ENCODE peak calls at places on chromosomes 2 and 18, in six cellular contexts. One of them, this sample, is unnamed.

GRCh38 chr18:72541871-72542690 is 2.1 kb downstream of the CBLN2 start:
- DNase-seq in HCT116: no peak
- DNase-seq in K562: no peak
- DNase-seq in H1: peak; percentile 81
- DNase-seq in HepG2: no peak
- DNase-seq in GM12878: no peak
- DNase-seq in this sample: peak; percentile 60

GRCh38 chr2:174835797-174836255 is 71.6 kb upstream of the CHRNA1 start:
- DNase-seq in HCT116: no peak
- DNase-seq in K562: no peak
- DNase-seq in H1: no peak
- DNase-seq in HepG2: no peak
- DNase-seq in GM12878: no peak
- DNase-seq in this sample: peak; percentile 24

GRCh38 chr2:146229513-146230155 is 1615.2 kb upstream of the ACVR2A start:
- DNase-seq in HCT116: no peak
- DNase-seq in K562: no peak
- DNase-seq in H1: no peak
- DNase-seq in HepG2: no peak
- DNase-seq in GM12878: no peak
- DNase-seq in this sample: no peak

GRCh38 chr2:233413529-233414272 is 59.4 kb downstream of the DGKD start:
- DNase-seq in HCT116: peak; percentile 83
- DNase-seq in K562: no peak
- DNase-seq in H1: peak; percentile 22
- DNase-seq in HepG2: peak; percentile 29
- DNase-seq in GM12878: no peak
- DNase-seq in this sample: no peak

GRCh38 chr2:72133721-72134407 is 13.8 kb downstream of the CYP26B1 start:
- DNase-seq in HCT116: no peak
- DNase-seq in K562: no peak
- DNase-seq in H1: no peak
- DNase-seq in HepG2: no peak
- DNase-seq in GM12878: no peak
- DNase-seq in this sample: no peak

GRCh38 chr2:205465791-205466190 is 216.5 kb upstream of the NRP2 start:
- DNase-seq in HCT116: no peak
- DNase-seq in K562: no peak
- DNase-seq in H1: peak; percentile 47
- DNase-seq in HepG2: no peak
- DNase-seq in GM12878: no peak
- DNase-seq in this sample: peak; percentile 17

GRCh38 chr2:162545254-162545653 is 201.3 kb downstream of the GCA start:
- DNase-seq in HCT116: no peak
- DNase-seq in K562: no peak
- DNase-seq in H1: no peak
- DNase-seq in HepG2: no peak
- DNase-seq in GM12878: no peak
- DNase-seq in this sample: no peak

GRCh38 chr2:240725266-240726060 is 33.8 kb downstream of the AQP12A start:
- DNase-seq in HCT116: no peak
- DNase-seq in K562: no peak
- DNase-seq in H1: no peak
- DNase-seq in HepG2: no peak
- DNase-seq in GM12878: no peak
- DNase-seq in this sample: no peak

GRCh38 chr2:46394649-46395510 is 84.5 kb upstream of the TMEM247 start:
- DNase-seq in HCT116: no peak
- DNase-seq in K562: no peak
- DNase-seq in H1: no peak
- DNase-seq in HepG2: peak; percentile 92
- DNase-seq in GM12878: peak; percentile 4
- DNase-seq in this sample: no peak

GRCh38 chr18:48228301-48228715 is 180.9 kb downstream of the ZBTB7C start:
- DNase-seq in HCT116: no peak
- DNase-seq in K562: no peak
- DNase-seq in H1: no peak
- DNase-seq in HepG2: no peak
- DNase-seq in GM12878: no peak
- DNase-seq in this sample: no peak

GRCh38 chr2:144523606-144524131 is 3.8 kb upstream of the ZEB2 start:
- DNase-seq in HCT116: no peak
- DNase-seq in K562: peak; percentile 40
- DNase-seq in H1: peak; percentile 69
- DNase-seq in HepG2: no peak
- DNase-seq in GM12878: no peak
- DNase-seq in this sample: peak; percentile 56

GRCh38 chr2:201444676-201445441 is 6.4 kb downstream of the TRAK2 start:
- DNase-seq in HCT116: no peak
- DNase-seq in K562: no peak
- DNase-seq in H1: no peak
- DNase-seq in HepG2: no peak
- DNase-seq in GM12878: no peak
- DNase-seq in this sample: no peak

GRCh38 chr2:200364620-200365019 is 58.1 kb downstream of the SPATS2L start:
- DNase-seq in HCT116: no peak
- DNase-seq in K562: no peak
- DNase-seq in H1: no peak
- DNase-seq in HepG2: no peak
- DNase-seq in GM12878: no peak
- DNase-seq in this sample: no peak

GRCh38 chr2:19706332-19706731 is 195.5 kb downstream of the TTC32 start:
- DNase-seq in HCT116: no peak
- DNase-seq in K562: no peak
- DNase-seq in H1: no peak
- DNase-seq in HepG2: no peak
- DNase-seq in GM12878: no peak
- DNase-seq in this sample: no peak

GRCh38 chr18:41324020-41324791 is 630.8 kb upstream of the PIK3C3 start:
- DNase-seq in HCT116: no peak
- DNase-seq in K562: no peak
- DNase-seq in H1: no peak
- DNase-seq in HepG2: no peak
- DNase-seq in GM12878: no peak
- DNase-seq in this sample: no peak

GRCh38 chr2:181165199-181165868 is 184.9 kb downstream of the UBE2E3 start:
- DNase-seq in HCT116: no peak
- DNase-seq in K562: no peak
- DNase-seq in H1: no peak
- DNase-seq in HepG2: no peak
- DNase-seq in GM12878: no peak
- DNase-seq in this sample: no peak

GRCh38 chr2:127235082-127235702 is 15.1 kb upstream of the CYP27C1 start:
- DNase-seq in HCT116: no peak
- DNase-seq in K562: no peak
- DNase-seq in H1: no peak
- DNase-seq in HepG2: no peak
- DNase-seq in GM12878: no peak
- DNase-seq in this sample: no peak

GRCh38 chr2:27408601-27409320 is 630 bp downstream of the PPM1G start:
- DNase-seq in HCT116: no peak
- DNase-seq in K562: peak; percentile 40
- DNase-seq in H1: no peak
- DNase-seq in HepG2: no peak
- DNase-seq in GM12878: no peak
- DNase-seq in this sample: no peak

GRCh38 chr2:179106342-179107178 is 56.6 kb upstream of the CCDC141 start:
- DNase-seq in HCT116: peak; percentile 83
- DNase-seq in K562: no peak
- DNase-seq in H1: no peak
- DNase-seq in HepG2: peak; percentile 83
- DNase-seq in GM12878: peak; percentile 56
- DNase-seq in this sample: no peak

GRCh38 chr2:215528555-215528954 is 92.7 kb upstream of the FN1 start:
- DNase-seq in HCT116: no peak
- DNase-seq in K562: no peak
- DNase-seq in H1: no peak
- DNase-seq in HepG2: peak; percentile 64
- DNase-seq in GM12878: no peak
- DNase-seq in this sample: no peak

GRCh38 chr2:105373344-105373781 is 25.5 kb downstream of the FHL2 start:
- DNase-seq in HCT116: no peak
- DNase-seq in K562: no peak
- DNase-seq in H1: no peak
- DNase-seq in HepG2: peak; percentile 35
- DNase-seq in GM12878: no peak
- DNase-seq in this sample: no peak

GRCh38 chr2:237885931-237886701 is 26.7 kb downstream of the RAMP1 start:
- DNase-seq in HCT116: no peak
- DNase-seq in K562: no peak
- DNase-seq in H1: no peak
- DNase-seq in HepG2: no peak
- DNase-seq in GM12878: no peak
- DNase-seq in this sample: no peak

GRCh38 chr18:22609642-22610041 is 191.9 kb upstream of the CTAGE1 start:
- DNase-seq in HCT116: no peak
- DNase-seq in K562: no peak
- DNase-seq in H1: no peak
- DNase-seq in HepG2: peak; percentile 16
- DNase-seq in GM12878: no peak
- DNase-seq in this sample: no peak

GRCh38 chr18:79528846-79529245 is 133.1 kb downstream of the NFATC1 start:
- DNase-seq in HCT116: peak; percentile 21
- DNase-seq in K562: peak; percentile 75
- DNase-seq in H1: peak; percentile 92
- DNase-seq in HepG2: peak; percentile 36
- DNase-seq in GM12878: no peak
- DNase-seq in this sample: peak; percentile 81
- TF ChIP-seq ATF3 in HCT116: no peak
- TF ChIP-seq ATF3 in K562: no peak
- TF ChIP-seq ATF3 in H1: no peak
- TF ChIP-seq ATF3 in HepG2: no peak
- TF ChIP-seq ATF3 in GM12878: no peak
- TF ChIP-seq ATF3 in this sample: no peak

GRCh38 chr18:78618726-78619125 is 360.9 kb upstream of the SALL3 start:
- DNase-seq in HCT116: no peak
- DNase-seq in K562: no peak
- DNase-seq in H1: no peak
- DNase-seq in HepG2: no peak
- DNase-seq in GM12878: no peak
- DNase-seq in this sample: no peak

GRCh38 chr18:78621141-78621540 is 358.5 kb upstream of the SALL3 start:
- DNase-seq in HCT116: no peak
- DNase-seq in K562: no peak
- DNase-seq in H1: no peak
- DNase-seq in HepG2: no peak
- DNase-seq in GM12878: no peak
- DNase-seq in this sample: no peak

GRCh38 chr18:78622251-78622953 is 357.2 kb upstream of the SALL3 start:
- DNase-seq in HCT116: no peak
- DNase-seq in K562: no peak
- DNase-seq in H1: no peak
- DNase-seq in HepG2: no peak
- DNase-seq in GM12878: no peak
- DNase-seq in this sample: no peak

GRCh38 chr18:78620326-78620725 is 359.3 kb upstream of the SALL3 start:
- DNase-seq in HCT116: no peak
- DNase-seq in K562: no peak
- DNase-seq in H1: no peak
- DNase-seq in HepG2: no peak
- DNase-seq in GM12878: no peak
- DNase-seq in this sample: no peak

DNA sequence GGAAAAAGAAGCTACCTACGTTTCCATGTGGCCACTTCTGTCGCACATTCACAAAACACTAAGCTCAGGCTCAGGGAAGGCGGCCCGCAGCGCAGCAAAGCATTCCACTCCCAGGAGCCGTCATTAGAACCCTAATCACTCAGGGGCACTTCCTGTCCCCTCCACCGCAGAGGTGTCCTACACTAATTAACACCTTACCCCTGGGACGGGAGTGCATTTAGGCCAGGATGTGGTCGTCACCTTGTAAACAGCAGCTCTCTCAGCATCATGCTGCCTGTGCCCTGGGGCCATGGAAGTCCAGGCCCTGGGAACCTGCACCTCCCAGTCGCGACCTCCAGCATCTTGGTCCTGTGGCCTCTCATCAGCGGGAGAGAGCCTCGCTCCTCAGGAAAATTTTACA is 359.8 kb upstream of the SALL3 start:
- DNase-seq in HCT116: no peak
- DNase-seq in K562: no peak
- DNase-seq in H1: no peak
- DNase-seq in HepG2: no peak
- DNase-seq in GM12878: no peak
- DNase-seq in this sample: no peak
- TF ChIP-seq ATF3 in HCT116: no peak
- TF ChIP-seq ATF3 in K562: no peak
- TF ChIP-seq ATF3 in H1: no peak
- TF ChIP-seq ATF3 in HepG2: no peak
- TF ChIP-seq ATF3 in GM12878: no peak
- TF ChIP-seq ATF3 in this sample: no peak

DNA sequence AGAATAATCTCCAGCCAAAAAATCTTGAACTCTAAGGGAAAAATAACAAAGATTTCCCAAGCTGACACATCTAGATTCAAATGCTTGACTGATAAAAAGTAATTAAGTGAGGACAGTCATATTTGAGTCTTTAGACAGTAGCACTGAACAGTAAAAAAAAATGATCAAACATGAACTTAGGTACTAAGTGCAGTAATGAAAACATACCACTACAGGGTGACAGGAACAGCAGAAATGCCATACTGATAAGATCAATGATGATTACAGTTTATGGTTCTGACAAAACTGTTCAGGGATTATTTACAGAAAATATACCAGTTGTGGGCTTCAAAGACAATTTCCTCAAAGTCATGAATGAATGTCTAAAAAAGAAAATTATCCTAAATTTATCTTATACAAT is 80.3 kb downstream of the OSBPL1A start:
- DNase-seq in HCT116: no peak
- DNase-seq in K562: no peak
- DNase-seq in H1: no peak
- DNase-seq in HepG2: no peak
- DNase-seq in GM12878: no peak
- DNase-seq in this sample: no peak
- TF ChIP-seq ATF3 in HCT116: no peak
- TF ChIP-seq ATF3 in K562: no peak
- TF ChIP-seq ATF3 in H1: no peak
- TF ChIP-seq ATF3 in HepG2: no peak
- TF ChIP-seq ATF3 in GM12878: no peak
- TF ChIP-seq ATF3 in this sample: no peak

DNA sequence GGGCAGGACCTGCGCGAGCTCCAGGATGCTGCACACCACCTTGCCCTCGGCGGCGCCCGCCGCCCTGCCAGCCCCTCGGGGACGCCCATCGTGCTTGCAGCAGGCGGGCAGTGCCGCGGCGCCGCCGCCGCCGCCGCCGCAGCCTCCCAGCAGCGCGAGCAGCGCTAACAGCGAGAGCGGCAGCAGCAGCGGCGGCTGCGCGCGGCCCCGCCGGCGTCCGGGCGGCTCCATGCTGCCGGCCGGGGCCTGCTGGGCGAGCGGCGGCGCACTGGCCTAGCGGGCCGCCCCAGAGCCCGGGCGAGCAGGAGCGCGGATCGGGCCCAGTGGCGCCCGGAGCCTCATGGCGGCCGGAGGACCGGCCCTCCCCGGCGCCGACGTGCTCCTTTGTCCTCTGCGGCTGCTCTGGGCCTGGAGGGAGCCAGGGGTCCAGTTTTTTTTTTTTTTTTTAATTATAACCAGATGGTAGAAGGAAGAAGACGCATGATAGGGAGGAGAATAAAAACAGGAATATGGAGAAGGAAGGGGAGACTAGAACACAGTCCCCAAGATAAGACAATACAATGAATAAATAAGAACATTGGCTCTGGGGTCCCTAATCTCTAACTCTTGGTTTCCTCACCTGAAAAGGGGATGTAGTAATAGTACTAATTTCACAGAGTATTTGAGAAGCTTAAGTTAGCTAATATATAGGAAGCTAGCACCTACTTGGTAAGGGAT is 17.1 kb upstream of the ANKRD62 start:
- DNase-seq in HCT116: no peak
- DNase-seq in K562: peak; percentile 49
- DNase-seq in H1: no peak
- DNase-seq in HepG2: no peak
- DNase-seq in GM12878: no peak
- DNase-seq in this sample: peak; percentile 54
- TF ChIP-seq ATF3 in HCT116: no peak
- TF ChIP-seq ATF3 in K562: no peak
- TF ChIP-seq ATF3 in H1: no peak
- TF ChIP-seq ATF3 in HepG2: no peak
- TF ChIP-seq ATF3 in GM12878: no peak
- TF ChIP-seq ATF3 in this sample: no peak